ENCODE peak calls at places on chromosomes 2 and 18, in ten cellular contexts. One of them, this sample, is unnamed.

GRCh38 chr18:36392163-36392887 is 94.8 kb downstream of the FHOD3 start:
- DNase-seq in GM06990: no peak
- DNase-seq in B cell: no peak
- DNase-seq in HFFc6: no peak
- DNase-seq in dorsolateral prefrontal cortex: no peak
- DNase-seq in OCI-LY7: no peak
- DNase-seq in fibroblast of the aortic adventitia: peak
- DNase-seq in GM20000: no peak
- DNase-seq in brain microvascular endothelial cell: peak
- DNase-seq in GM13977: no peak
- DNase-seq in this sample: no peak

GRCh38 chr2:33034784-33035183 is 88.0 kb downstream of the LTBP1 start:
- DNase-seq in HFFc6: peak
- DNase-seq in dorsolateral prefrontal cortex: no peak
- DNase-seq in brain microvascular endothelial cell: no peak
- DNase-seq in GM13977: no peak
- DNase-seq in OCI-LY7: no peak
- DNase-seq in GM20000: no peak
- DNase-seq in fibroblast of the aortic adventitia: peak
- DNase-seq in B cell: no peak
- DNase-seq in GM06990: no peak
- DNase-seq in this sample: peak

GRCh38 chr2:167553635-167554034 is 665.4 kb downstream of the XIRP2 start:
- DNase-seq in GM13977: no peak
- DNase-seq in GM20000: no peak
- DNase-seq in GM06990: no peak
- DNase-seq in fibroblast of the aortic adventitia: no peak
- DNase-seq in HFFc6: no peak
- DNase-seq in brain microvascular endothelial cell: no peak
- DNase-seq in dorsolateral prefrontal cortex: no peak
- DNase-seq in OCI-LY7: no peak
- DNase-seq in B cell: no peak
- DNase-seq in this sample: no peak

GRCh38 chr2:100934504-100935371 is 67.4 kb upstream of the RPL31 start:
- DNase-seq in B cell: no peak
- DNase-seq in fibroblast of the aortic adventitia: no peak
- DNase-seq in GM20000: no peak
- DNase-seq in OCI-LY7: no peak
- DNase-seq in brain microvascular endothelial cell: no peak
- DNase-seq in GM13977: no peak
- DNase-seq in GM06990: no peak
- DNase-seq in HFFc6: no peak
- DNase-seq in dorsolateral prefrontal cortex: no peak
- DNase-seq in this sample: no peak

GRCh38 chr2:118251427-118251826 is 163.2 kb downstream of the INSIG2 start:
- DNase-seq in GM13977: no peak
- DNase-seq in GM06990: no peak
- DNase-seq in GM20000: no peak
- DNase-seq in HFFc6: peak
- DNase-seq in brain microvascular endothelial cell: no peak
- DNase-seq in B cell: no peak
- DNase-seq in OCI-LY7: no peak
- DNase-seq in dorsolateral prefrontal cortex: no peak
- DNase-seq in fibroblast of the aortic adventitia: no peak
- DNase-seq in this sample: no peak

GRCh38 chr2:200627110-200627770 is 41.4 kb downstream of the AOX1 start:
- DNase-seq in GM06990: no peak
- DNase-seq in HFFc6: no peak
- DNase-seq in brain microvascular endothelial cell: no peak
- DNase-seq in B cell: no peak
- DNase-seq in OCI-LY7: no peak
- DNase-seq in GM20000: no peak
- DNase-seq in fibroblast of the aortic adventitia: no peak
- DNase-seq in dorsolateral prefrontal cortex: no peak
- DNase-seq in GM13977: no peak
- DNase-seq in this sample: no peak

GRCh38 chr2:206389164-206389563 is 54.2 kb upstream of the ADAM23 start:
- DNase-seq in HFFc6: no peak
- DNase-seq in OCI-LY7: no peak
- DNase-seq in dorsolateral prefrontal cortex: no peak
- DNase-seq in GM13977: no peak
- DNase-seq in B cell: no peak
- DNase-seq in fibroblast of the aortic adventitia: no peak
- DNase-seq in GM20000: no peak
- DNase-seq in GM06990: no peak
- DNase-seq in brain microvascular endothelial cell: no peak
- DNase-seq in this sample: no peak

GRCh38 chr2:41966431-41966893 is 81.4 kb upstream of the PKDCC start:
- DNase-seq in GM06990: no peak
- DNase-seq in GM20000: no peak
- DNase-seq in dorsolateral prefrontal cortex: peak
- DNase-seq in brain microvascular endothelial cell: peak
- DNase-seq in B cell: no peak
- DNase-seq in OCI-LY7: no peak
- DNase-seq in fibroblast of the aortic adventitia: peak
- DNase-seq in HFFc6: peak
- DNase-seq in GM13977: no peak
- DNase-seq in this sample: peak

GRCh38 chr18:27661320-27662049 is 476.4 kb upstream of the CHST9 start:
- DNase-seq in GM06990: no peak
- DNase-seq in GM13977: no peak
- DNase-seq in B cell: no peak
- DNase-seq in GM20000: no peak
- DNase-seq in dorsolateral prefrontal cortex: no peak
- DNase-seq in brain microvascular endothelial cell: no peak
- DNase-seq in OCI-LY7: no peak
- DNase-seq in fibroblast of the aortic adventitia: no peak
- DNase-seq in HFFc6: no peak
- DNase-seq in this sample: no peak

GRCh38 chr2:152694161-152694661 is 23.1 kb downstream of the PRPF40A start:
- DNase-seq in brain microvascular endothelial cell: peak
- DNase-seq in HFFc6: peak
- DNase-seq in fibroblast of the aortic adventitia: peak
- DNase-seq in GM20000: no peak
- DNase-seq in dorsolateral prefrontal cortex: no peak
- DNase-seq in OCI-LY7: peak
- DNase-seq in B cell: no peak
- DNase-seq in GM06990: no peak
- DNase-seq in GM13977: no peak
- DNase-seq in this sample: no peak

GRCh38 chr2:183951636-183952035 is 646.7 kb upstream of the ZNF804A start:
- DNase-seq in B cell: no peak
- DNase-seq in GM20000: no peak
- DNase-seq in OCI-LY7: no peak
- DNase-seq in GM06990: no peak
- DNase-seq in dorsolateral prefrontal cortex: no peak
- DNase-seq in GM13977: no peak
- DNase-seq in brain microvascular endothelial cell: no peak
- DNase-seq in HFFc6: no peak
- DNase-seq in fibroblast of the aortic adventitia: no peak
- DNase-seq in this sample: peak

GRCh38 chr2:40371525-40372277 is 80.2 kb downstream of the SLC8A1 start:
- DNase-seq in GM06990: no peak
- DNase-seq in HFFc6: peak
- DNase-seq in dorsolateral prefrontal cortex: no peak
- DNase-seq in GM20000: no peak
- DNase-seq in GM13977: no peak
- DNase-seq in B cell: no peak
- DNase-seq in OCI-LY7: no peak
- DNase-seq in fibroblast of the aortic adventitia: peak
- DNase-seq in brain microvascular endothelial cell: peak
- DNase-seq in this sample: no peak

GRCh38 chr2:128637481-128638155 is 318.9 kb upstream of the HS6ST1 start:
- DNase-seq in fibroblast of the aortic adventitia: no peak
- DNase-seq in dorsolateral prefrontal cortex: no peak
- DNase-seq in brain microvascular endothelial cell: no peak
- DNase-seq in OCI-LY7: no peak
- DNase-seq in GM20000: no peak
- DNase-seq in GM06990: no peak
- DNase-seq in HFFc6: no peak
- DNase-seq in B cell: no peak
- DNase-seq in GM13977: no peak
- DNase-seq in this sample: no peak

GRCh38 chr2:237405006-237405559 is 8.9 kb downstream of the COL6A3 start:
- DNase-seq in GM20000: no peak
- DNase-seq in HFFc6: no peak
- DNase-seq in OCI-LY7: no peak
- DNase-seq in GM13977: no peak
- DNase-seq in dorsolateral prefrontal cortex: no peak
- DNase-seq in fibroblast of the aortic adventitia: peak
- DNase-seq in B cell: no peak
- DNase-seq in GM06990: no peak
- DNase-seq in brain microvascular endothelial cell: no peak
- DNase-seq in this sample: no peak

GRCh38 chr2:226658555-226658954 is 141.1 kb downstream of the IRS1 start:
- DNase-seq in fibroblast of the aortic adventitia: peak
- DNase-seq in GM06990: no peak
- DNase-seq in HFFc6: no peak
- DNase-seq in B cell: no peak
- DNase-seq in OCI-LY7: no peak
- DNase-seq in GM13977: no peak
- DNase-seq in dorsolateral prefrontal cortex: no peak
- DNase-seq in brain microvascular endothelial cell: no peak
- DNase-seq in GM20000: no peak
- DNase-seq in this sample: peak

GRCh38 chr2:188416367-188416766 is 124.7 kb downstream of the GULP1 start:
- DNase-seq in dorsolateral prefrontal cortex: no peak
- DNase-seq in GM13977: no peak
- DNase-seq in brain microvascular endothelial cell: no peak
- DNase-seq in OCI-LY7: no peak
- DNase-seq in GM20000: no peak
- DNase-seq in GM06990: no peak
- DNase-seq in B cell: no peak
- DNase-seq in fibroblast of the aortic adventitia: no peak
- DNase-seq in HFFc6: no peak
- DNase-seq in this sample: no peak

GRCh38 chr2:11680181-11680900 is 10.3 kb upstream of the NTSR2 start:
- DNase-seq in HFFc6: no peak
- DNase-seq in brain microvascular endothelial cell: no peak
- DNase-seq in OCI-LY7: no peak
- DNase-seq in GM06990: no peak
- DNase-seq in GM13977: no peak
- DNase-seq in B cell: no peak
- DNase-seq in fibroblast of the aortic adventitia: no peak
- DNase-seq in dorsolateral prefrontal cortex: no peak
- DNase-seq in GM20000: no peak
- DNase-seq in this sample: no peak

GRCh38 chr18:55458456-55459238 is 129.3 kb downstream of the TCF4 start:
- DNase-seq in brain microvascular endothelial cell: no peak
- DNase-seq in GM13977: no peak
- DNase-seq in fibroblast of the aortic adventitia: no peak
- DNase-seq in OCI-LY7: no peak
- DNase-seq in dorsolateral prefrontal cortex: no peak
- DNase-seq in GM06990: no peak
- DNase-seq in B cell: no peak
- DNase-seq in HFFc6: no peak
- DNase-seq in GM20000: no peak
- DNase-seq in this sample: no peak

GRCh38 chr2:24870891-24871705 is 48.9 kb downstream of the ADCY3 start:
- DNase-seq in B cell: no peak
- DNase-seq in GM06990: no peak
- DNase-seq in HFFc6: no peak
- DNase-seq in OCI-LY7: no peak
- DNase-seq in GM13977: no peak
- DNase-seq in brain microvascular endothelial cell: peak
- DNase-seq in fibroblast of the aortic adventitia: no peak
- DNase-seq in GM20000: no peak
- DNase-seq in dorsolateral prefrontal cortex: no peak
- DNase-seq in this sample: no peak

GRCh38 chr18:13831864-13832508 is 8.0 kb downstream of the MC5R start:
- DNase-seq in brain microvascular endothelial cell: no peak
- DNase-seq in GM13977: peak
- DNase-seq in B cell: no peak
- DNase-seq in fibroblast of the aortic adventitia: no peak
- DNase-seq in dorsolateral prefrontal cortex: no peak
- DNase-seq in GM20000: no peak
- DNase-seq in HFFc6: no peak
- DNase-seq in OCI-LY7: no peak
- DNase-seq in GM06990: no peak
- DNase-seq in this sample: no peak
- TF ChIP-seq CTCF in brain microvascular endothelial cell: no peak
- TF ChIP-seq CTCF in GM13977: peak
- TF ChIP-seq CTCF in B cell: no peak
- TF ChIP-seq CTCF in fibroblast of the aortic adventitia: no peak
- TF ChIP-seq CTCF in dorsolateral prefrontal cortex: no peak
- TF ChIP-seq CTCF in GM20000: no peak
- TF ChIP-seq CTCF in HFFc6: peak
- TF ChIP-seq CTCF in OCI-LY7: peak
- TF ChIP-seq CTCF in GM06990: peak
- TF ChIP-seq CTCF in this sample: no peak

GRCh38 chr2:96853321-96853720 is 4.5 kb downstream of the ANKRD39 start:
- DNase-seq in brain microvascular endothelial cell: no peak
- DNase-seq in fibroblast of the aortic adventitia: no peak
- DNase-seq in B cell: no peak
- DNase-seq in dorsolateral prefrontal cortex: no peak
- DNase-seq in GM13977: no peak
- DNase-seq in GM06990: no peak
- DNase-seq in HFFc6: no peak
- DNase-seq in OCI-LY7: no peak
- DNase-seq in GM20000: no peak
- DNase-seq in this sample: no peak
- TF ChIP-seq CTCF in brain microvascular endothelial cell: no peak
- TF ChIP-seq CTCF in fibroblast of the aortic adventitia: no peak
- TF ChIP-seq CTCF in B cell: no peak
- TF ChIP-seq CTCF in dorsolateral prefrontal cortex: no peak
- TF ChIP-seq CTCF in GM13977: no peak
- TF ChIP-seq CTCF in GM06990: no peak
- TF ChIP-seq CTCF in HFFc6: no peak
- TF ChIP-seq CTCF in OCI-LY7: no peak
- TF ChIP-seq CTCF in GM20000: no peak
- TF ChIP-seq CTCF in this sample: no peak

GRCh38 chr18:5073026-5073944 is 123.8 kb downstream of the AKAIN1 start:
- DNase-seq in brain microvascular endothelial cell: peak
- DNase-seq in dorsolateral prefrontal cortex: no peak
- DNase-seq in fibroblast of the aortic adventitia: peak
- DNase-seq in GM06990: no peak
- DNase-seq in B cell: no peak
- DNase-seq in GM13977: peak
- DNase-seq in GM20000: peak
- DNase-seq in HFFc6: peak
- DNase-seq in OCI-LY7: peak
- DNase-seq in this sample: peak
- TF ChIP-seq CTCF in brain microvascular endothelial cell: peak
- TF ChIP-seq CTCF in dorsolateral prefrontal cortex: peak
- TF ChIP-seq CTCF in fibroblast of the aortic adventitia: peak
- TF ChIP-seq CTCF in GM06990: peak
- TF ChIP-seq CTCF in B cell: peak
- TF ChIP-seq CTCF in GM13977: peak
- TF ChIP-seq CTCF in GM20000: peak
- TF ChIP-seq CTCF in HFFc6: peak
- TF ChIP-seq CTCF in OCI-LY7: peak
- TF ChIP-seq CTCF in this sample: peak

DNA sequence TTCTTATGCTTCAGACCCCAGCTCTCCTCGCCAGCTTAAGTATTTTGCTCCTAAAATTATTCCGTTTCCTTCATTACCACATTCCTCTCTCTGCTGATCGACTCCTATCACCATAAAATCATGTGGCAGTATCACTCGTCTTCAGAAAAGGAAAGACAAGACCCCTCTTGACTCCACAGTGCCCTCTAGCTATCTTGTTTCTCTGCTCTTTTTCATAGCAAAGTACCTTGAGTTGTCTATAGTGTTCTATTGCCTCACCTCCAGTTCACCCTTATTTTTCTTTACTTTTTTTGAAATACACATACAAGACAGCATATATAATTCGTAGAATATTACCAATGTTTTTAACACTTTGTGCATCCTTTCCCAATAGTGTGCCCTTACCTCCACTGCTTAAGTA is 273.2 kb upstream of the SIX3 start:
- DNase-seq in GM13977: peak
- DNase-seq in dorsolateral prefrontal cortex: no peak
- DNase-seq in brain microvascular endothelial cell: no peak
- DNase-seq in GM20000: peak
- DNase-seq in OCI-LY7: peak
- DNase-seq in GM06990: peak
- DNase-seq in HFFc6: no peak
- DNase-seq in fibroblast of the aortic adventitia: no peak
- DNase-seq in B cell: no peak
- DNase-seq in this sample: no peak
- TF ChIP-seq CTCF in GM13977: peak
- TF ChIP-seq CTCF in dorsolateral prefrontal cortex: no peak
- TF ChIP-seq CTCF in brain microvascular endothelial cell: peak
- TF ChIP-seq CTCF in GM20000: peak
- TF ChIP-seq CTCF in OCI-LY7: peak
- TF ChIP-seq CTCF in GM06990: peak
- TF ChIP-seq CTCF in HFFc6: no peak
- TF ChIP-seq CTCF in fibroblast of the aortic adventitia: no peak
- TF ChIP-seq CTCF in B cell: no peak
- TF ChIP-seq CTCF in this sample: no peak